ENCODE peak calls at places on chromosomes 12 and 14, in five cellular contexts. I, H, O, K and G are unnamed samples. For H3K4me1 and H3K9me3, the result is how much of the 10 kb centered on the place peaks cover.

GRCh38 chr12:5309654-5310053 is 122.3 kb upstream of the NTF3 start:
- DNase-seq in H (no peak), O (no peak), I (no peak), K (peak), G (no peak)

GRCh38 chr14:103103461-103104388 is 9.2 kb downstream of the EXOC3L4 start:
- DNase-seq in K (peak), H (peak), O (no peak), I (peak), G (peak)

GRCh38 chr12:6367969-6368892 is 7.1 kb downstream of the SCNN1A start:
- DNase-seq in O (no peak), I (no peak), K (peak), H (no peak), G (peak)

GRCh38 chr14:69610859-69611263 is 535 bp upstream of the SUSD6 start:
- DNase-seq in I (no peak), K (no peak), O (no peak), H (no peak), G (no peak)

GRCh38 chr12:49534806-49535278 is 4.0 kb upstream of the KCNH3 start:
- DNase-seq in I (no peak), O (no peak), K (no peak), H (no peak), G (no peak)

GRCh38 chr14:67461341-67461985 is 27.1 kb downstream of the TMEM229B start:
- DNase-seq in H (no peak), O (no peak), K (no peak), I (peak), G (no peak)

GRCh38 chr12:6700646-6701051 is at the start of gene PIANP:
- DNase-seq in H (peak), O (peak), K (no peak), I (peak), G (no peak)

GRCh38 chr12:121946313-121947025 is 28.1 kb downstream of the CFAP251 start:
- DNase-seq in H (no peak), I (no peak), O (no peak), K (no peak), G (no peak)

GRCh38 chr14:74649673-74650072 is 37.6 kb upstream of the LTBP2 start:
- DNase-seq in I (no peak), K (no peak), H (no peak), O (no peak), G (no peak)

GRCh38 chr12:108826807-108827721 is 30.3 kb downstream of the SSH1 start:
- DNase-seq in O (no peak), K (peak), H (no peak), I (peak), G (no peak)

GRCh38 chr12:106584104-106585064 is 1.6 kb downstream of the RFX4 start:
- DNase-seq in H (no peak), K (no peak), I (no peak), O (no peak), G (no peak)

GRCh38 chr14:65808390-65808789 is 395.9 kb downstream of the FUT8 start:
- DNase-seq in K (no peak), O (no peak), I (no peak), H (no peak), G (no peak)

GRCh38 chr14:65817011-65817410 is 404.5 kb downstream of the FUT8 start:
- DNase-seq in I (no peak), K (no peak), O (no peak), H (no peak), G (no peak)

GRCh38 chr14:65815127-65815526 is 402.6 kb downstream of the FUT8 start:
- DNase-seq in K (no peak), I (no peak), O (no peak), H (no peak), G (no peak)

GRCh38 chr14:65810326-65810725 is 397.8 kb downstream of the FUT8 start:
- DNase-seq in K (no peak), O (no peak), I (no peak), H (no peak), G (no peak)

DNA sequence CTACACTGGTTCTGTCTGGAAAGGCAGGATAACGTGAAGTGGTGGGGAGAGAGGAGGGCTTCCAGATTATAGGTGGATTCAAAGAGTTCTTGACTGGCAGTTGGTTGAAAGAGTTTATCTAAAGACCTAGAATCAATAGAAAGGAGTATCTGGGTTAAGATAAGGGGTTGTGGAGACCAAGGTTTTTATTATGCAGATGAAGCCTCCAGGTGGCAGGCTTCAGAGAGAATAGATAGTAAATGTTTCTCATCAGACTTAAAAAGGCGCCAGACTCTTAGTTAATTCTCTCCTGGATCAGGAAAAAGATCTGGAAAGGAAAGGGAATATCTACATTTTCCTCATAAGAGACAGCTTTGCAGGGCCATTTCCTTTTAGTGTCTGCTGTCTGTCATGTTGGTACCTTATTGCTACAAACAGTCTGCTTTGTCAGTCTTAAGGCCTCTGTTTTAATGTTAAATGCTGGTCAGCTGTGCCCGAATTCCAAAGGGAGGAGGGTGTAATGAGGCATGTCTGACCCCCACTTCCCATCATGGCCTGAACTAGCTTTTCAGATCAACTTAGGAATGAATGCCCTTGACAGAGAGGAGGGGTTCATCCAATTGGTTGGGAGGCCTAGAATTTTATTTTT is 401.3 kb downstream of the FUT8 start:
- DNase-seq in O (no peak), K (no peak), H (no peak), I (no peak), G (no peak)
- TF ChIP-seq CTCF in O (no peak), K (no peak), H (no peak), I (no peak), G (no peak)

GRCh38 chr12:57889541-57889989 is 43.0 kb upstream of the CTDSP2 start:
- DNase-seq in O (no peak), K (no peak), H (peak), I (peak), G (peak)
- H3K4me1 ChIP-seq in O (under half), K (half or more), H (half or more), I (under half), G (half or more)

GRCh38 chr14:55133416-55133815 is 4.4 kb downstream of the LGALS3 start:
- DNase-seq in O (no peak), K (no peak), H (no peak), I (peak), G (no peak)

GRCh38 chr14:55136868-55137785 is 8.1 kb downstream of the LGALS3 start:
- DNase-seq in K (no peak), O (no peak), H (peak), I (peak), G (peak)

GRCh38 chr14:55139152-55139551 is 10.1 kb downstream of the LGALS3 start:
- DNase-seq in H (no peak), I (no peak), O (no peak), K (no peak), G (no peak)

GRCh38 chr14:55138091-55138490 is 9.0 kb downstream of the LGALS3 start:
- DNase-seq in I (no peak), K (no peak), H (no peak), O (no peak), G (no peak)

DNA sequence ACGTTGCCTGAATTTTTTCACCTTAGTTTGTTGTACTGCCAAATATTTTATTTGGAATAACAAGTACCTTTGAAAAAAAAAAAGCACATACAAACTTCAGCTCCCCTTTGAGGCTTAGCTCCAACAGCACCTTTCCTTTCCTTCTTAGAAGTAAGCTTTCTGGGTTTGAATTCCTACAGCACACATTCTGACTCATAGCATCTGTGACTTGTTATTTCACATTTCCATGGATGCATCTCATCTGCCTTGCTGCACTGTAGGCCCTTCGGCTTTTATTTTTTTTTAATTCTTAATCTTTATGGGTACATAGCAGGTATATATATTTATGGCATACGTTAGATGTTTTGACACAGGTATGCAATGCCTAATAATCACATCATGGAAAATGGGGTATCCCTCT is 7.2 kb downstream of the LGALS3 start:
- DNase-seq in I (peak), O (no peak), H (no peak), K (no peak), G (no peak)
- H3K9me3 ChIP-seq in I (under half), O (under half), H (under half), K (under half), G (under half)

GRCh38 chr14:97282210-97282609 is 485.0 kb downstream of the VRK1 start:
- DNase-seq in K (no peak), H (no peak), I (no peak), O (no peak), G (no peak)
- TF ChIP-seq CTCF in K (no peak), H (no peak), I (no peak), O (no peak), G (no peak)

DNA sequence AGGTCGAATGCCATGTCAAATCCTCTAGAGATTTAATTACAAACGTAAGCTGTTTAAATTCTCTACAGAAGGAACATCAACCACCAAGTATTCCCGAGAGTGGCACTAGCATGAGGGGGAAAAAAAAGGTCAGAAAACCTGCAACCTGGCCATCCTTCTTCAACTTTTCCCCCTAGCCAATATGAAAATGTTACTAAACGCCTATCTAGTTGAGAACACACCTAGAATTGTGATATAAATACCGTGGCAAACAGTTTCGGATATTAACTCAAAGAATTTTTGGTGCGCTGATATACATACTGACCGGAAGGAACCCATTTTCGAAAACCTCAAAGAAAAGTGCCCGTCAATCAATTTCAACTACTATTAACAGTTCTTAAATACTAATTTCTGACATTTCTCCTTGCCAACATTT is 1.8 kb downstream of the HNRNPC start:
- DNase-seq in O (no peak), I (no peak), K (no peak), H (no peak), G (no peak)
- H3K4me1 ChIP-seq in O (under half), I (under half), K (half or more), H (half or more), G (under half)